ENCODE peak calls at places on chromosome 22, in five cellular contexts. One of them, this sample, is unnamed.

GRCh38 chr22:20205464-20205963 is 54.7 kb upstream of the CCDC188 start:
- DNase-seq in heart right ventricle: no peak
- DNase-seq in left lobe of liver: no peak
- DNase-seq in stimulated activated CD4-positive, alpha-beta T cell treated with anti-CD3 and anti-CD28 coated beads, Interleukin-1b, Interleukin-23, amount 100 ng/mL, for 4 hours: no peak
- DNase-seq in dorsolateral prefrontal cortex: no peak
- DNase-seq in this sample: no peak

GRCh38 chr22:39343259-39344045 is 6.3 kb upstream of the SYNGR1 start:
- DNase-seq in dorsolateral prefrontal cortex: no peak
- DNase-seq in left lobe of liver: peak
- DNase-seq in heart right ventricle: peak
- DNase-seq in stimulated activated CD4-positive, alpha-beta T cell treated with anti-CD3 and anti-CD28 coated beads, Interleukin-1b, Interleukin-23, amount 100 ng/mL, for 4 hours: peak
- DNase-seq in this sample: peak

GRCh38 chr22:43110444-43110926 is at the start of gene BIK:
- DNase-seq in left lobe of liver: peak
- DNase-seq in heart right ventricle: no peak
- DNase-seq in stimulated activated CD4-positive, alpha-beta T cell treated with anti-CD3 and anti-CD28 coated beads, Interleukin-1b, Interleukin-23, amount 100 ng/mL, for 4 hours: peak
- DNase-seq in dorsolateral prefrontal cortex: no peak
- DNase-seq in this sample: peak

GRCh38 chr22:35418726-35419125 is 18.8 kb downstream of the MCM5 start:
- DNase-seq in stimulated activated CD4-positive, alpha-beta T cell treated with anti-CD3 and anti-CD28 coated beads, Interleukin-1b, Interleukin-23, amount 100 ng/mL, for 4 hours: no peak
- DNase-seq in dorsolateral prefrontal cortex: no peak
- DNase-seq in left lobe of liver: no peak
- DNase-seq in heart right ventricle: no peak
- DNase-seq in this sample: no peak

GRCh38 chr22:31618057-31618456 is 44.0 kb downstream of the PISD start:
- DNase-seq in left lobe of liver: no peak
- DNase-seq in heart right ventricle: no peak
- DNase-seq in stimulated activated CD4-positive, alpha-beta T cell treated with anti-CD3 and anti-CD28 coated beads, Interleukin-1b, Interleukin-23, amount 100 ng/mL, for 4 hours: no peak
- DNase-seq in dorsolateral prefrontal cortex: no peak
- DNase-seq in this sample: no peak

GRCh38 chr22:32985899-32986772 is 72.0 kb downstream of the SYN3 start:
- DNase-seq in heart right ventricle: peak
- DNase-seq in stimulated activated CD4-positive, alpha-beta T cell treated with anti-CD3 and anti-CD28 coated beads, Interleukin-1b, Interleukin-23, amount 100 ng/mL, for 4 hours: peak
- DNase-seq in left lobe of liver: peak
- DNase-seq in dorsolateral prefrontal cortex: peak
- DNase-seq in this sample: peak

GRCh38 chr22:39214383-39215069 is 30.3 kb downstream of the PDGFB start:
- DNase-seq in dorsolateral prefrontal cortex: no peak
- DNase-seq in heart right ventricle: no peak
- DNase-seq in left lobe of liver: no peak
- DNase-seq in stimulated activated CD4-positive, alpha-beta T cell treated with anti-CD3 and anti-CD28 coated beads, Interleukin-1b, Interleukin-23, amount 100 ng/mL, for 4 hours: no peak
- DNase-seq in this sample: no peak

GRCh38 chr22:38565441-38565840 is 4.5 kb downstream of the DMC1 start:
- DNase-seq in stimulated activated CD4-positive, alpha-beta T cell treated with anti-CD3 and anti-CD28 coated beads, Interleukin-1b, Interleukin-23, amount 100 ng/mL, for 4 hours: no peak
- DNase-seq in dorsolateral prefrontal cortex: no peak
- DNase-seq in heart right ventricle: no peak
- DNase-seq in left lobe of liver: no peak
- DNase-seq in this sample: no peak

GRCh38 chr22:45319319-45319675 is 9.6 kb downstream of the FAM118A start:
- DNase-seq in dorsolateral prefrontal cortex: no peak
- DNase-seq in heart right ventricle: no peak
- DNase-seq in left lobe of liver: no peak
- DNase-seq in stimulated activated CD4-positive, alpha-beta T cell treated with anti-CD3 and anti-CD28 coated beads, Interleukin-1b, Interleukin-23, amount 100 ng/mL, for 4 hours: no peak
- DNase-seq in this sample: no peak

GRCh38 chr22:27454807-27455450 is 346.6 kb downstream of the MN1 start:
- DNase-seq in stimulated activated CD4-positive, alpha-beta T cell treated with anti-CD3 and anti-CD28 coated beads, Interleukin-1b, Interleukin-23, amount 100 ng/mL, for 4 hours: no peak
- DNase-seq in dorsolateral prefrontal cortex: no peak
- DNase-seq in heart right ventricle: no peak
- DNase-seq in left lobe of liver: no peak
- DNase-seq in this sample: peak

GRCh38 chr22:43186272-43187170 is at the start of gene TTLL12:
- DNase-seq in heart right ventricle: peak
- DNase-seq in left lobe of liver: peak
- DNase-seq in dorsolateral prefrontal cortex: no peak
- DNase-seq in stimulated activated CD4-positive, alpha-beta T cell treated with anti-CD3 and anti-CD28 coated beads, Interleukin-1b, Interleukin-23, amount 100 ng/mL, for 4 hours: peak
- DNase-seq in this sample: peak

GRCh38 chr22:36360871-36361383 is 26.8 kb downstream of the MYH9 start:
- DNase-seq in heart right ventricle: no peak
- DNase-seq in left lobe of liver: no peak
- DNase-seq in stimulated activated CD4-positive, alpha-beta T cell treated with anti-CD3 and anti-CD28 coated beads, Interleukin-1b, Interleukin-23, amount 100 ng/mL, for 4 hours: no peak
- DNase-seq in dorsolateral prefrontal cortex: no peak
- DNase-seq in this sample: no peak

GRCh38 chr22:28884754-28885375 is 1.5 kb downstream of the ZNRF3 start:
- DNase-seq in stimulated activated CD4-positive, alpha-beta T cell treated with anti-CD3 and anti-CD28 coated beads, Interleukin-1b, Interleukin-23, amount 100 ng/mL, for 4 hours: no peak
- DNase-seq in left lobe of liver: no peak
- DNase-seq in dorsolateral prefrontal cortex: no peak
- DNase-seq in heart right ventricle: no peak
- DNase-seq in this sample: no peak

GRCh38 chr22:41996826-41997225 is 1.8 kb upstream of the WBP2NL start:
- DNase-seq in stimulated activated CD4-positive, alpha-beta T cell treated with anti-CD3 and anti-CD28 coated beads, Interleukin-1b, Interleukin-23, amount 100 ng/mL, for 4 hours: no peak
- DNase-seq in left lobe of liver: no peak
- DNase-seq in heart right ventricle: no peak
- DNase-seq in dorsolateral prefrontal cortex: no peak
- DNase-seq in this sample: no peak

GRCh38 chr22:46367707-46368191 is 32.2 kb downstream of the TRMU start:
- DNase-seq in dorsolateral prefrontal cortex: no peak
- DNase-seq in heart right ventricle: peak
- DNase-seq in left lobe of liver: peak
- DNase-seq in stimulated activated CD4-positive, alpha-beta T cell treated with anti-CD3 and anti-CD28 coated beads, Interleukin-1b, Interleukin-23, amount 100 ng/mL, for 4 hours: peak
- DNase-seq in this sample: peak

GRCh38 chr22:50293441-50294318 is 13.8 kb downstream of the PLXNB2 start:
- DNase-seq in left lobe of liver: peak
- DNase-seq in heart right ventricle: peak
- DNase-seq in stimulated activated CD4-positive, alpha-beta T cell treated with anti-CD3 and anti-CD28 coated beads, Interleukin-1b, Interleukin-23, amount 100 ng/mL, for 4 hours: no peak
- DNase-seq in dorsolateral prefrontal cortex: no peak
- DNase-seq in this sample: peak

GRCh38 chr22:38305481-38306448 is 11.5 kb downstream of the CSNK1E start:
- DNase-seq in dorsolateral prefrontal cortex: no peak
- DNase-seq in heart right ventricle: no peak
- DNase-seq in stimulated activated CD4-positive, alpha-beta T cell treated with anti-CD3 and anti-CD28 coated beads, Interleukin-1b, Interleukin-23, amount 100 ng/mL, for 4 hours: peak
- DNase-seq in left lobe of liver: no peak
- DNase-seq in this sample: peak

GRCh38 chr22:38490915-38491314 is 15.2 kb downstream of the DDX17 start:
- DNase-seq in stimulated activated CD4-positive, alpha-beta T cell treated with anti-CD3 and anti-CD28 coated beads, Interleukin-1b, Interleukin-23, amount 100 ng/mL, for 4 hours: no peak
- DNase-seq in heart right ventricle: peak
- DNase-seq in dorsolateral prefrontal cortex: no peak
- DNase-seq in left lobe of liver: peak
- DNase-seq in this sample: no peak

GRCh38 chr22:35648066-35649025 is at the start of gene APOL6:
- DNase-seq in dorsolateral prefrontal cortex: no peak
- DNase-seq in left lobe of liver: peak
- DNase-seq in stimulated activated CD4-positive, alpha-beta T cell treated with anti-CD3 and anti-CD28 coated beads, Interleukin-1b, Interleukin-23, amount 100 ng/mL, for 4 hours: peak
- DNase-seq in heart right ventricle: peak
- DNase-seq in this sample: peak

GRCh38 chr22:25829808-25830777 is 88.1 kb downstream of the MYO18B start:
- DNase-seq in stimulated activated CD4-positive, alpha-beta T cell treated with anti-CD3 and anti-CD28 coated beads, Interleukin-1b, Interleukin-23, amount 100 ng/mL, for 4 hours: no peak
- DNase-seq in left lobe of liver: no peak
- DNase-seq in heart right ventricle: peak
- DNase-seq in dorsolateral prefrontal cortex: no peak
- DNase-seq in this sample: no peak

GRCh38 chr22:24133187-24133965 is 47.9 kb upstream of the SUSD2 start:
- DNase-seq in heart right ventricle: no peak
- DNase-seq in left lobe of liver: no peak
- DNase-seq in dorsolateral prefrontal cortex: no peak
- DNase-seq in stimulated activated CD4-positive, alpha-beta T cell treated with anti-CD3 and anti-CD28 coated beads, Interleukin-1b, Interleukin-23, amount 100 ng/mL, for 4 hours: no peak
- DNase-seq in this sample: no peak

GRCh38 chr22:29139965-29140782 is 65.5 kb upstream of the EMID1 start:
- DNase-seq in left lobe of liver: no peak
- DNase-seq in stimulated activated CD4-positive, alpha-beta T cell treated with anti-CD3 and anti-CD28 coated beads, Interleukin-1b, Interleukin-23, amount 100 ng/mL, for 4 hours: no peak
- DNase-seq in heart right ventricle: no peak
- DNase-seq in dorsolateral prefrontal cortex: no peak
- DNase-seq in this sample: peak

GRCh38 chr22:33328789-33329296 is 270.7 kb upstream of the SYN3 start:
- DNase-seq in heart right ventricle: no peak
- DNase-seq in left lobe of liver: no peak
- DNase-seq in dorsolateral prefrontal cortex: no peak
- DNase-seq in stimulated activated CD4-positive, alpha-beta T cell treated with anti-CD3 and anti-CD28 coated beads, Interleukin-1b, Interleukin-23, amount 100 ng/mL, for 4 hours: no peak
- DNase-seq in this sample: no peak

GRCh38 chr22:28728621-28729313 is 12.9 kb downstream of the CHEK2 start:
- DNase-seq in heart right ventricle: no peak
- DNase-seq in stimulated activated CD4-positive, alpha-beta T cell treated with anti-CD3 and anti-CD28 coated beads, Interleukin-1b, Interleukin-23, amount 100 ng/mL, for 4 hours: no peak
- DNase-seq in left lobe of liver: no peak
- DNase-seq in dorsolateral prefrontal cortex: no peak
- DNase-seq in this sample: no peak

This sample was measured in T47D.